ENCODE peak calls at places on chromosomes 11 and 22, in four cellular contexts. S is kidney tubule cell, A is mesenteric fat pad, Q is AG09309. U is an unnamed sample.

GRCh38 chr22:31400023-31400397 is 606 bp downstream of the DRG1 start:
- DNase-seq in S (no peak), A (no peak), Q (no peak), U (no peak)

GRCh38 chr11:85704967-85705366 is 19.0 kb upstream of the CCDC89 start:
- DNase-seq in S (no peak), A (no peak), Q (no peak), U (no peak)

GRCh38 chr11:73221996-73222395 is 3.9 kb downstream of the P2RY2 start:
- DNase-seq in S (no peak), A (no peak), Q (no peak), U (no peak)

GRCh38 chr11:68120212-68121066 is 749 bp downstream of the CHKA start:
- DNase-seq in S (peak; percentile 44), A (peak; percentile 92), Q (no peak), U (no peak)

GRCh38 chr11:118226294-118226693 is 1.5 kb upstream of the JAML start:
- DNase-seq in S (no peak), A (no peak), Q (no peak), U (no peak)

GRCh38 chr11:134636071-134636470 is 224.0 kb upstream of the B3GAT1 start:
- DNase-seq in S (no peak), A (peak; percentile 57), Q (no peak), U (no peak)

GRCh38 chr22:32103648-32104326 is 55.3 kb downstream of the C22orf42 start:
- DNase-seq in S (peak; percentile 23), A (no peak), Q (no peak), U (no peak)

GRCh38 chr11:76209956-76210885 is 3.9 kb upstream of the WNT11 start:
- DNase-seq in S (peak; percentile 42), A (no peak), Q (peak; percentile 23), U (no peak)

GRCh38 chr11:32068134-32068533 is 22.7 kb upstream of the RCN1 start:
- DNase-seq in S (no peak), A (no peak), Q (no peak), U (no peak)

GRCh38 chr22:29205598-29206371 is at the start of gene EMID1:
- DNase-seq in S (peak; percentile 25), A (no peak), Q (no peak), U (no peak)